ENCODE peak calls at places on chromosomes 7 and 10, in seven cellular contexts. A, D, N, P, B, X and V are unnamed samples.

GRCh38 chr7:92464515-92464914 is 13.2 kb downstream of the ERVW-1 start:
- DNase-seq in X (no peak), B (no peak), N (no peak), P (no peak), A (no peak), D (no peak), V (no peak)

GRCh38 chr10:99565166-99565565 is 32.4 kb downstream of the NKX2-3 start:
- DNase-seq in P (no peak), B (no peak), D (no peak), A (no peak), N (no peak), X (no peak), V (no peak)

GRCh38 chr7:116305485-116306408 is 95.4 kb downstream of the TES start:
- DNase-seq in X (no peak), B (no peak), N (peak; percentile 48), A (no peak), D (peak; percentile 47), P (no peak), V (no peak)

GRCh38 chr10:131160219-131160875 is 151.2 kb downstream of the TCERG1L start:
- DNase-seq in X (no peak), P (no peak), B (no peak), A (no peak), N (no peak), D (no peak), V (no peak)

GRCh38 chr7:47873767-47874166 is 74.5 kb downstream of the PKD1L1 start:
- DNase-seq in X (peak; percentile 5), B (no peak), D (no peak), A (peak; percentile 90), P (no peak), N (peak; percentile 65), V (peak; percentile 14)

GRCh38 chr10:73586583-73586984 is 4.6 kb downstream of the USP54 start:
- DNase-seq in D (peak; percentile 73), P (no peak), A (no peak), N (peak; percentile 84), X (no peak), B (no peak), V (no peak)

GRCh38 chr7:128697301-128697905 is 25.3 kb downstream of the GARIN1A start:
- DNase-seq in D (peak; percentile 68), X (no peak), P (peak; percentile 35), B (peak; percentile 65), N (peak; percentile 44), A (no peak), V (no peak)

GRCh38 chr10:62694537-62695126 is 109.9 kb upstream of the ADO start:
- DNase-seq in P (no peak), B (no peak), A (no peak), N (no peak), X (no peak), D (no peak), V (no peak)

GRCh38 chr7:151756076-151756731 is 120.7 kb downstream of the PRKAG2 start:
- DNase-seq in B (no peak), X (no peak), P (peak; percentile 21), A (no peak), D (no peak), N (peak; percentile 82), V (no peak)

GRCh38 chr10:60717852-60718251 is 60.4 kb upstream of the CDK1 start:
- DNase-seq in X (no peak), N (no peak), P (no peak), A (no peak), B (no peak), D (no peak), V (no peak)

GRCh38 chr10:72043016-72043834 is 45.1 kb downstream of the SPOCK2 start:
- DNase-seq in B (no peak), P (no peak), N (no peak), A (no peak), X (no peak), D (no peak), V (no peak)

GRCh38 chr7:84339306-84339705 is 144.7 kb upstream of the SEMA3A start:
- DNase-seq in A (no peak), P (no peak), X (no peak), N (no peak), D (no peak), B (no peak), V (no peak)

GRCh38 chr10:75040576-75040975 is 70.9 kb upstream of the SAMD8 start:
- DNase-seq in B (no peak), D (no peak), X (no peak), A (no peak), P (no peak), N (no peak), V (no peak)

GRCh38 chr7:132773527-132773956 is 197.3 kb upstream of the PLXNA4 start:
- DNase-seq in A (no peak), D (no peak), N (peak; percentile 54), B (no peak), P (no peak), X (no peak), V (peak; percentile 16)

GRCh38 chr10:118965636-118966035 is 63.9 kb upstream of the NANOS1 start:
- DNase-seq in A (no peak), B (no peak), X (no peak), P (no peak), D (peak; percentile 33), N (no peak), V (no peak)

GRCh38 chr10:97673736-97674525 is 13.1 kb downstream of the AVPI1 start:
- DNase-seq in X (no peak), B (no peak), P (no peak), A (no peak), N (peak; percentile 79), D (no peak), V (no peak)

GRCh38 chr7:105178928-105179541 is 165.0 kb downstream of the KMT2E start:
- DNase-seq in D (no peak), P (no peak), N (no peak), A (no peak), B (no peak), X (no peak), V (no peak)

GRCh38 chr10:98446121-98446655 is 547 bp downstream of the HPS1 start:
- DNase-seq in B (peak; percentile 73), A (peak; percentile 92), P (peak; percentile 49), D (peak; percentile 53), N (peak; percentile 21), X (no peak), V (no peak)

GRCh38 chr10:48210391-48210790 is 64.1 kb downstream of the FRMPD2 start:
- DNase-seq in A (peak; percentile 89), B (no peak), D (no peak), X (no peak), N (no peak), P (no peak), V (no peak)

GRCh38 chr7:151796871-151797270 is 80.0 kb downstream of the PRKAG2 start:
- DNase-seq in N (no peak), X (no peak), D (no peak), P (no peak), A (no peak), B (peak; percentile 62), V (no peak)

GRCh38 chr7:85716353-85716752 is 529.5 kb upstream of the SEMA3D start:
- DNase-seq in A (no peak), D (no peak), P (no peak), B (no peak), N (peak; percentile 11), X (no peak), V (no peak)

GRCh38 chr7:90580051-90580450 is 16.1 kb upstream of the CDK14 start:
- DNase-seq in X (no peak), P (no peak), D (no peak), N (no peak), A (no peak), B (no peak), V (peak; percentile 55)

GRCh38 chr10:33187427-33187999 is 147.0 kb downstream of the NRP1 start:
- DNase-seq in B (no peak), N (no peak), A (no peak), X (no peak), P (no peak), D (no peak), V (no peak)

GRCh38 chr7:81317741-81318140 is 398.9 kb upstream of the SEMA3C start:
- DNase-seq in X (no peak), A (no peak), D (no peak), N (no peak), B (no peak), P (no peak), V (no peak)

GRCh38 chr7:5594616-5595544 is 171.2 kb upstream of the TNRC18 start:
- DNase-seq in D (peak; percentile 62), P (no peak), A (no peak), B (peak; percentile 65), N (peak; percentile 38), X (peak; percentile 30), V (no peak)

GRCh38 chr7:158655931-158656441 is 48.6 kb downstream of the NCAPG2 start:
- DNase-seq in X (no peak), B (no peak), A (no peak), P (no peak), D (no peak), N (no peak), V (no peak)

GRCh38 chr10:103584216-103585010 is 90.9 kb downstream of the NEURL1 start:
- DNase-seq in N (no peak), X (no peak), B (no peak), A (no peak), D (no peak), P (no peak), V (no peak)

DNA sequence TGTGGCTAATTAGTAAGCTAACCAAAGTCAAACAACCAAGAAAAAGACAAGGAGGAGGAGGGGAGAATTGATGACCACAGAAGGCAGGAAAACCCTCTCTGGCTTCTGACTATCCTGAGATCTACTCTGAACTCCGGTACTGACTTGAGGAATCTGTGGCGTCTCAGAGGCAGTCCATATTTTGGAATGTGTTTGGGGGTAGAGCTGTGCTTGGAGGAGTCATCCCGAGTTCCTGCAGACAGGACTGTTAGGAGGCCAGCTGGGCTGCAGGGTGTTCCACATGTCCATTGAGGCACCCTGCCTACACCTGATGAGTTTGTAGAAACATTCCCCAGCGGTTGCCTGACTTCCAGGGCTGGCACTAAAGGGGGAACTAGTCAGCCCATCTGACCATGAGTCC is 91.6 kb downstream of the PLCE1 start:
- DNase-seq in N (peak; percentile 12), A (no peak), D (no peak), B (no peak), X (no peak), P (no peak), V (no peak)
- H3K27ac ChIP-seq in N (no peak overlapping the region), A (peak overlapping the region; percentile 45), D (no peak overlapping the region), B (no peak overlapping the region), X (peak overlapping the region; percentile 24), P (no peak overlapping the region), V (no peak overlapping the region)

GRCh38 chr10:132434405-132435005 is 37.5 kb downstream of the PWWP2B start:
- DNase-seq in B (peak; percentile 82), X (no peak), D (no peak), N (no peak), A (no peak), P (peak; percentile 80), V (no peak)
- H3K27ac ChIP-seq in B (no peak overlapping the region), X (peak overlapping the region; percentile 77), D (no peak overlapping the region), N (no peak overlapping the region), A (no peak overlapping the region), P (no peak overlapping the region), V (no peak overlapping the region)

DNA sequence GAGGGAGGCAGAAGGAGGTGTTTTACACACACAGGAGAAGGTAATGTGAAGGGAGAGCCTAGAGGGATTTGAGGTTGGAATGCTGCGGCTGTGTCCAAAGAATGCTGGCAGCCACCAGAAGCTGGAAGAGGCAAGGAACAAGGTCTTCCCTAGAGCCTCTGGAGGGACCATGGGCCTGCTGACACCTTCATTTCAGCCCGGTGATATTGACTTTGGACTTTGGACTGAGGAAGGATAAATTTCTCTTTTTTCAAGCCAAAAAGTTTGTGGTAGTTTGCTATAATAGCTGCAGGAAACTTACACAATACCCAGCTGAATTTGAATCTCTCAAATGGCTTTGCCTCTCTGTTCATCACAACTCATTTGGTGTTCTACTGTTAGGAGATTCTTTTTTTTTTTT is 34.6 kb downstream of the UBN2 start:
- DNase-seq in D (no peak), N (no peak), A (no peak), X (no peak), B (no peak), P (no peak), V (no peak)
- H3K27ac ChIP-seq in D (no peak overlapping the region), N (no peak overlapping the region), A (no peak overlapping the region), X (no peak overlapping the region), B (no peak overlapping the region), P (no peak overlapping the region), V (no peak overlapping the region)

GRCh38 chr10:125217986-125218675 is 57.8 kb upstream of the CTBP2 start:
- DNase-seq in N (peak; percentile 31), A (no peak), P (no peak), X (no peak), B (no peak), D (no peak), V (no peak)
- H3K27ac ChIP-seq in N (no peak overlapping the region), A (no peak overlapping the region), P (no peak overlapping the region), X (no peak overlapping the region), B (no peak overlapping the region), D (no peak overlapping the region), V (no peak overlapping the region)